ENCODE peak calls at places on chromosomes 5 and 9, in seven cellular contexts. O is SK-N-SH, F is HCT116, V is H1, C is HepG2, S is GM12878, X is K562. Z is an unnamed sample.

GRCh38 chr5:161846731-161847130 is 1.2 kb upstream of the GABRA1 start:
- DNase-seq in S (no peak), C (no peak), X (no peak), F (no peak), O (no peak), V (no peak), Z (no peak)

GRCh38 chr5:1182633-1183423 is 18.6 kb upstream of the SLC6A19 start:
- DNase-seq in S (no peak), V (no peak), X (peak; percentile 32), C (peak; percentile 89), O (no peak), F (no peak), Z (no peak)

GRCh38 chr9:12695474-12695873 is 2.3 kb downstream of the TYRP1 start:
- DNase-seq in F (no peak), S (no peak), V (no peak), O (no peak), X (no peak), C (no peak), Z (no peak)

GRCh38 chr5:159049844-159050318 is 49.8 kb downstream of the EBF1 start:
- DNase-seq in O (peak; percentile 39), V (no peak), F (no peak), X (no peak), S (no peak), C (no peak), Z (no peak)

GRCh38 chr9:101337237-101337636 is 47.6 kb downstream of the BAAT start:
- DNase-seq in V (no peak), O (no peak), C (no peak), X (no peak), F (no peak), S (no peak), Z (no peak)

GRCh38 chr5:38807570-38808461 is 38.0 kb upstream of the OSMR start:
- DNase-seq in C (no peak), V (no peak), O (no peak), F (no peak), X (no peak), S (no peak), Z (no peak)

GRCh38 chr5:115946655-115947054 is 15.6 kb upstream of the LVRN start:
- DNase-seq in O (no peak), X (no peak), V (no peak), F (no peak), S (no peak), C (no peak), Z (no peak)

GRCh38 chr5:73306741-73307275 is 133.8 kb downstream of the TMEM174 start:
- DNase-seq in O (no peak), S (no peak), F (no peak), V (no peak), X (no peak), C (no peak), Z (no peak)

DNA sequence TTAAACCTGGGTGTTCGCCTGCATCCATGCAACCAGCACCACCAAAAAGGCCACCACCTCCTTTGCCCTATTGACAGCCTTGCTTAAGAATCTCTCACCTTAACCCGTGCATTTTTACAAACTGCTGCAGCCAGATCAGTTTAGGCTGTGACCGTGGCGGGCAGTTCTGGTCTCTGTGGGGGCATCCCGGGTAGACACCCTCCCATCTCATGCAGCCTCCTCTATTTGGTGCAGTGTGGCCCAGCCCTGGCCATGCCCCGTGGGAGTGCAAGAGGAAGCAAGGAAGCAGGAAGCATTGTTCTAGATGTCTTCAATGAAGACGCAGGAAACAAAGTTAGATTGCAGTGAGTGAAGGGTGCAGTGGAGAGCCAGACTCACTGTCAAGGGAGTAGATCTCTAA is 108.8 kb upstream of the MVB12B start:
- DNase-seq in F (no peak), C (no peak), X (no peak), O (no peak), S (no peak), V (no peak), Z (no peak)
- TF ChIP-seq JUND in F (no peak), C (no peak), X (no peak), O (no peak), S (no peak), V (no peak), Z (no peak)

DNA sequence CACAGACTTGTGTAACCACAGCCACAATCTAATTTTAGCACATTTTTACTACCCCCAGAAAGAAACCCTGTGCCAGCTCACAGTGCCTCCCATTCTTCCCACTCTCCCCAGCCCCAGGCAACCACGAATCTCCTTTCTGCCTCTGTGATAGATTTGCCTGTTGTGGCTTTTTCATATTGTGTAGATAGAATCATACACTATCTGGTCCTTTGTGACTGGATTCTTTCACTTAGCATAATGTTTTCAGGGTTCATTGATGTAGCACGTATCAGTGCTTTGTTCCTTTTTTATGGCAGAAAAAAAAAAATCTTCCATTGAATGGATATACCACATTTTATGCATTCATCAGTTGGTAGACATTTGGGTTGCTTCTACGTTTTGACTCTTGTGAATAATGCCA is 64.4 kb downstream of the RCL1 start:
- DNase-seq in X (no peak), C (no peak), O (no peak), F (no peak), S (no peak), V (no peak), Z (no peak)
- TF ChIP-seq JUND in X (no peak), C (no peak), O (no peak), F (no peak), S (no peak), V (no peak), Z (no peak)

GRCh38 chr5:16773990-16774389 is 157.2 kb upstream of the RETREG1 start:
- DNase-seq in O (no peak), X (no peak), C (no peak), S (no peak), F (no peak), V (no peak), Z (no peak)
- TF ChIP-seq JUND in O (no peak), X (no peak), C (no peak), S (no peak), F (no peak), V (no peak), Z (no peak)

GRCh38 chr9:22169243-22169642 is 160.1 kb upstream of the CDKN2B start:
- DNase-seq in V (no peak), S (no peak), O (no peak), C (no peak), F (no peak), X (no peak), Z (no peak)

GRCh38 chr9:22171691-22172090 is 162.6 kb upstream of the CDKN2B start:
- DNase-seq in F (no peak), O (no peak), C (no peak), X (no peak), S (no peak), V (no peak), Z (no peak)

GRCh38 chr9:22170990-22171663 is 162.0 kb upstream of the CDKN2B start:
- DNase-seq in S (peak; percentile 7), C (no peak), X (no peak), O (no peak), F (no peak), V (no peak), Z (no peak)

GRCh38 chr9:22169732-22170131 is 160.6 kb upstream of the CDKN2B start:
- DNase-seq in V (no peak), S (no peak), X (no peak), C (no peak), O (no peak), F (no peak), Z (no peak)

GRCh38 chr9:22170162-22170932 is 161.2 kb upstream of the CDKN2B start:
- DNase-seq in C (peak; percentile 9), O (no peak), F (no peak), V (no peak), X (no peak), S (no peak), Z (no peak)
- TF ChIP-seq JUND in C (no peak), O (no peak), F (no peak), V (no peak), X (no peak), S (no peak), Z (no peak)

GRCh38 chr5:69007086-69007672 is 86.6 kb upstream of the SLC30A5 start:
- DNase-seq in O (peak; percentile 49), V (no peak), F (no peak), X (no peak), S (no peak), C (no peak), Z (no peak)

GRCh38 chr5:69006030-69006429 is 87.8 kb upstream of the SLC30A5 start:
- DNase-seq in X (no peak), C (no peak), V (no peak), F (no peak), O (no peak), S (no peak), Z (no peak)

GRCh38 chr5:69004127-69004526 is 89.7 kb upstream of the SLC30A5 start:
- DNase-seq in C (no peak), X (no peak), O (no peak), V (no peak), S (no peak), F (no peak), Z (no peak)

GRCh38 chr5:69010443-69010842 is 83.4 kb upstream of the SLC30A5 start:
- DNase-seq in C (no peak), V (no peak), F (no peak), X (no peak), O (no peak), S (no peak), Z (no peak)

GRCh38 chr5:69007726-69008368 is 86.0 kb upstream of the SLC30A5 start:
- DNase-seq in X (peak; percentile 71), S (peak; percentile 8), C (peak; percentile 38), F (peak; percentile 69), O (peak; percentile 70), V (peak; percentile 56), Z (peak; percentile 17)
- TF ChIP-seq JUND in X (no peak), S (no peak), C (no peak), F (no peak), O (no peak), V (no peak), Z (no peak)

GRCh38 chr9:30800421-30800820 is 1584.0 kb upstream of the ACO1 start:
- DNase-seq in X (no peak), O (no peak), S (no peak), V (no peak), C (no peak), F (no peak), Z (no peak)
- TF ChIP-seq JUND in X (no peak), O (no peak), S (no peak), V (no peak), C (no peak), F (no peak), Z (no peak)

DNA sequence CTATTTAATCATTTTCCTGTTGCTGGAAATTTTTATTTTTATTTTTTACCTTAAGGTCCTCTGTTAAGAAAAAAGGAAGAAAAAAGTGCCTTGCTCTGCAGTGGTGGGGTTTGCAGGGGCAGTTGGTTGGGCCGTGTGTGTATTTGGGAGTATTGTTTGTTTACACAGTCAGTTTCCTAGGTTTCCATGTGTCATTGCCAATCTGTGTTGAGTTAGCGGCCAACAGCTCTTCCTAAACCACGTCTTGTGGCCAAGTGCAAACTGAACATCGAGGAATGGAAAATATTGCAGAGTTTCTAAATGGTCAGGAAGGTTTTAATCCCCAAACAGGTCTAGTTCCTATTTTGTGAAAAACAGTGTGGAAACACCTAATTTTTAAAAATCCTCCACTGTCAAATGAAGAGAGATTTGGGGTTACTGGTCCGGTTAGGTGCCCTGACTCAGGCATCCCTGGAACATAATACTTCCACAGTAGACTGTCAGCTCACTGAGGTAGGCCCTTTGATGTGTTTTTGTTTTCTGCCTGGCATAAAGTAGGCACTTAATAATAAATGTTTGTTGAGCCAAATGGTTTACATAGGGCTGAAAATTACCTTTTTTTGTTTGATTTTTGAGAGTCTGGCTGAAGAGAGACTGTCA is 37.0 kb downstream of the MAMDC2 start:
- DNase-seq in S (no peak), O (no peak), V (no peak), C (peak; percentile 3), X (no peak), F (no peak), Z (no peak)
- TF ChIP-seq JUND in S (no peak), O (no peak), V (no peak), C (no peak), X (no peak), F (no peak), Z (no peak)